ENCODE peak calls at places on chromosomes 12 and 14, in eight cellular contexts. V, K, C, E, H, X, I and G are unnamed samples.
A peak's percentile ranks its signal among the peaks of the same experiment; 100 is the strongest.

GRCh38 chr12:24850486-24850885 is 98.4 kb downstream of the BCAT1 start:
- DNase-seq in H (no peak), X (no peak), E (no peak), K (no peak), V (no peak), C (no peak), I (no peak), G (no peak)

GRCh38 chr14:20608383-20609095 is 17.4 kb upstream of the RNASE12 start:
- DNase-seq in K (no peak), C (no peak), H (no peak), I (no peak), V (no peak), E (no peak), X (no peak), G (no peak)

GRCh38 chr12:113461666-113462065 is 10.0 kb downstream of the LHX5 start:
- DNase-seq in C (no peak), X (peak; percentile 36), V (no peak), E (no peak), K (no peak), I (no peak), H (peak; percentile 25), G (no peak)

GRCh38 chr14:57559561-57559960 is 65.9 kb upstream of the CCDC198 start:
- DNase-seq in I (no peak), C (no peak), H (no peak), X (no peak), V (no peak), K (no peak), E (no peak), G (no peak)

GRCh38 chr12:52089491-52089890 is 10.0 kb downstream of the SMIM41 start:
- DNase-seq in H (no peak), X (no peak), V (no peak), C (no peak), E (no peak), I (no peak), K (no peak), G (no peak)

GRCh38 chr12:75944097-75944904 is 87.3 kb downstream of the PHLDA1 start:
- DNase-seq in C (no peak), V (no peak), H (peak; percentile 86), I (no peak), E (no peak), X (peak; percentile 89), K (peak; percentile 89), G (no peak)

GRCh38 chr14:50083467-50084337 is 32.7 kb downstream of the VCPKMT start:
- DNase-seq in X (no peak), K (no peak), I (no peak), H (no peak), C (no peak), E (no peak), V (no peak), G (peak; percentile 17)

GRCh38 chr12:51883998-51884675 is 3.8 kb upstream of the ANKRD33 start:
- DNase-seq in X (no peak), E (no peak), H (no peak), C (no peak), K (no peak), I (no peak), V (no peak), G (no peak)

GRCh38 chr12:117134721-117135120 is 35.5 kb upstream of the TESC start:
- DNase-seq in C (no peak), V (no peak), I (no peak), E (no peak), H (no peak), K (no peak), X (no peak), G (no peak)

GRCh38 chr12:75489613-75490210 is 9.2 kb downstream of the GLIPR1 start:
- DNase-seq in E (no peak), C (no peak), I (no peak), H (peak; percentile 40), X (peak; percentile 21), K (no peak), V (no peak), G (no peak)

GRCh38 chr14:93543766-93544165 is 113.0 kb downstream of the UNC79 start:
- DNase-seq in H (peak; percentile 16), K (no peak), V (no peak), C (no peak), E (no peak), X (peak; percentile 44), I (no peak), G (no peak)

GRCh38 chr12:106288510-106289195 is 13.9 kb upstream of the TCP11L2 start:
- DNase-seq in C (no peak), H (peak; percentile 95), X (peak; percentile 94), V (no peak), I (no peak), K (peak; percentile 84), E (no peak), G (no peak)

GRCh38 chr14:89855961-89856360 is 98.6 kb downstream of the EFCAB11 start:
- DNase-seq in E (no peak), H (peak; percentile 86), I (no peak), C (no peak), X (peak; percentile 86), V (no peak), K (no peak), G (no peak)

DNA sequence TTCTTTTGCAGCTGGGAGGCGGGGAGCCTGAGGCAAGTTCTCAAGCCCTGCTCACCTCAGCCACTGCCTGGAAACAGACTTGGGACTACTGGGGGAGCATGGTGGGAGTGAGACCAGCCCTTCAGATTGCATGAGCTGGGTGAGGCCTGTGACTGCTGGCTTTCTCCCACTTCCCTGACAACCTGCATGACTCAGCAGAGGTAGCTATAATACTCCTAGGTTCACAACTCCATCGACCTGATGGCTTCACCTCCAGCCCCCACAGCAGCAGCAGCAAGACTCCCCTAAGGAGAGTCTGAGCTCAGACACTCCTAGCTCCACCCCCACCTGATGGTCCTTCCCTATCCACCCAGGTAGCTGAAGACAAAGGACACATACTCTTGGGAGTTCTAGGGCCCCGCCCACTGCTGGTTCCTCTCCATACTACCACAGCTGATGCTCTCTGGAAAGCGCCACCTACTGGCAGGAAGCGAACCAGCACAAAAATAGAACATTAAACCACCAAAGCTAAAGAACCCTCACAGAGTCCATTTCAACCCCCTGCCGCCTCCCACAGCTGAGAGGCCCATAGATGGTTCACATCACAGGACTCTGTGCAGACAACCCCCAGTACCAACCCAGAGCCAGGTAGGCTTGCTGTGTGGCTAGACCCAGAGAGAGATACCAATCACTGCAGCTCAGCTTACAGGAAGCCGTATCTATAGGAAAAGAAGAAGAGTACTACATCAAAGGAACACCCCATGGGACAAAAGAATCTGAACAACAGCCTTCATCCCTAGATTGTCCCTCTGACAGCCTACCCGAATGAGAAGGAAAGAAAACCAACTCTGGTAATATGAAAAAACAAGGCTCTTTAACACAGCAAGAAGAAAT is 68.7 kb downstream of the RPAP3 start:
- DNase-seq in K (no peak), I (peak; percentile 25), C (peak; percentile 54), X (peak; percentile 26), V (no peak), E (peak; percentile 19), H (no peak), G (peak; percentile 45)
- TF ChIP-seq CTCF in K (peak; percentile 53), I (peak; percentile 10), C (peak; percentile 2), X (peak; percentile 63), V (no peak), E (peak; percentile 45), H (peak; percentile 49), G (peak; percentile 42)

GRCh38 chr12:121096199-121096798 is 36.4 kb upstream of the P2RX7 start:
- DNase-seq in H (no peak), I (no peak), V (no peak), K (no peak), E (no peak), C (no peak), X (no peak), G (no peak)
- TF ChIP-seq CTCF in H (no peak), I (no peak), V (peak; percentile 29), K (no peak), E (peak; percentile 30), C (no peak), X (no peak), G (no peak)

DNA sequence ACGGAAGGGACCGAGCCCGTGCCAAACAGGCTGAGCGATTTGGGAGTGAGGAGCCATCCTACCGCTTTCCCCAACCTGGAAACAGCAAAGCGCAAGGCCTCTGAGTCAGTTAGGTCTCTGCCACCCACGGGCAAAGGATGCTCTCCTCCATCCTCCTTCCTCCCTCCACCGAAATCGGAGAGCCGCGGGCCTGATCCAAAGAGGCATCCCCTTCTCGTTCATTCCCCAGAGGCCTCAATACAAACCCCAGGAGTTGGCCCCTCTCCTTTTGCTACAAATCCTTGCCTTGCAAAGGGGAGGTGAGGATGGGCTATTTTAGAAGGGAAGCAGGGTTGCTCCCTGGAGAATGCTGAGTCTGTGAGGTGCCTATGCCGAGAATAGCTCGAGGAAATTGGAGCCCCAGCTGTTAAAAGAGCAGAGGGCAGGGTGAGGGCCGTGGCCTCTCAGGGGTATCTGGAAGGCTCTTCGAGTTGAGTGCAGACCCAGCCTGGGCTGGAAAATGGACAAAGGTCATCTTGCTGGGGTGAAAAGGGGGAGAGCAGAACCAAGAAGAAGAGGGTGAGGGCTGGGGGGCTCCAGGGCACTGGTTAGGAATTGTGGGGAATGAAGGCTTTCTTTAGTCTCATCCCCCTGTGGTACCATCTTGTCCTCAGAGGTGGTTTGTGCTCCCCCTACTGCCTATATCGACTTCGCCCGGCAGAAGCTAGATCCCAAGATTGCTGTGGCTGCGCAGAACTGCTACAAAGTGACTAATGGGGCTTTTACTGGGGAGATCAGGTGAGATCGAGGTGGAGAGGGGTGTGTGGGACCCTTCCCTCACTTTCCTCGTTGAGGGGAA is 1.1 kb downstream of the TPI1 start:
- DNase-seq in C (no peak), I (no peak), V (no peak), H (no peak), X (peak; percentile 16), K (no peak), E (no peak), G (no peak)
- TF ChIP-seq CTCF in C (no peak), I (no peak), V (no peak), H (peak; percentile 41), X (peak; percentile 35), K (peak; percentile 12), E (no peak), G (no peak)

GRCh38 chr12:96399081-96399918 is 939 bp downstream of the CDK17 start:
- DNase-seq in V (peak; percentile 60), C (peak; percentile 70), K (no peak), H (peak; percentile 74), X (peak; percentile 72), I (peak; percentile 79), E (peak; percentile 81), G (peak; percentile 77)
- TF ChIP-seq CTCF in V (peak; percentile 11), C (no peak), K (peak; percentile 29), H (peak; percentile 38), X (peak; percentile 24), I (peak; percentile 47), E (peak; percentile 48), G (no peak)

DNA sequence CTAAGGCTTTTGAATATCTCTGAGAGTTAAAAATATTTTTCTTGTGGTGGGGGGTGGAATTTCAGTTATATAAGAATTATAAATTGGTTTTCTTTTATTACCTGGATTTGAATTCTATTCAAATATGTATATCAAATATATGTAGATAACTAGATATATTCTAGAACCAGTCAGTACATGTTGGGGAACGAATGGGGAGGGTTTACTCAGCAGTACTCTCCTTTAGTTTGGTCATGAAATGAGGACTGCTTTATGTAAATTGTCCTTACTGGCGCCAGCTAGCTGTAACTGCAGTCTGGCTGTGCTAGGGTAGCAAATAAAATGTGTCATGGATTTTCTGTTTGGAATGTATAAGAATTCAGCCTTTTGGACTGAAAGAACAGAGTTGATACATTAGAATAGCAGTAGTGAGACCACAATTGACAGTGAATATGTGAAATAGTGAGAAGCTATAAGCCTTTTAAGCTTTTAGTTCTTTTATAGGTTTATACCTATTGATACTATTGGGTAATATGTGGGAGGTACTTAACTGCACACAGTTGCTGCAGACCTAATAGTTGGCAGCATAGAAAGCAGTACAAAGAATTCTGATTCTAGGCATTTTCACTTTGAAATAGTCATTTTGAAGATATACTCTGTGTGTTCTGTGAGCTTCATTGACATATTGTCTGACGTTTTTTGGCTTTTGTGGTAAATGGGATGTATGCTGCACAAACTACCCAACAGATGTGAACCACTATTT is 29.0 kb downstream of the ATF7IP start:
- DNase-seq in V (no peak), H (peak; percentile 74), E (no peak), I (no peak), C (no peak), K (peak; percentile 31), X (peak; percentile 87), G (peak; percentile 40)
- TF ChIP-seq CTCF in V (no peak), H (no peak), E (peak; percentile 44), I (peak; percentile 51), C (no peak), K (no peak), X (peak; percentile 8), G (no peak)